ENCODE peak calls at places on chromosomes 12 and 14, in six cellular contexts. L, A, Z, Q, N and E are unnamed samples.

GRCh38 chr14:96318836-96319235 is 44.3 kb downstream of the ATG2B start:
- DNase-seq in Q (no peak), Z (no peak), L (no peak), N (no peak), A (no peak), E (no peak)

GRCh38 chr12:4014858-4015224 is 141.6 kb upstream of the PARP11 start:
- DNase-seq in A (no peak), Q (no peak), Z (no peak), L (no peak), N (no peak), E (no peak)

GRCh38 chr12:54038260-54038759 is 5.5 kb downstream of the HOXC5 start:
- DNase-seq in Z (no peak), Q (no peak), L (no peak), N (no peak), A (no peak), E (no peak)

GRCh38 chr12:19382111-19382526 is 57.2 kb upstream of the AEBP2 start:
- DNase-seq in Q (no peak), L (peak; percentile 95), N (no peak), A (no peak), Z (peak; percentile 69), E (no peak)

GRCh38 chr14:66069830-66070541 is 416.2 kb upstream of the CCDC196 start:
- DNase-seq in A (no peak), N (no peak), Z (no peak), L (no peak), Q (no peak), E (no peak)

GRCh38 chr12:12357697-12358476 is 1.0 kb downstream of the BORCS5 start:
- DNase-seq in Q (no peak), A (peak; percentile 73), Z (no peak), L (peak; percentile 35), N (no peak), E (peak; percentile 57)

GRCh38 chr14:23828001-23828400 is 125.6 kb upstream of the DHRS4 start:
- DNase-seq in N (no peak), A (no peak), Q (no peak), L (no peak), Z (no peak), E (no peak)

GRCh38 chr14:34971801-34972200 is 11.0 kb upstream of the SRP54 start:
- DNase-seq in Q (no peak), A (no peak), N (no peak), L (peak; percentile 25), Z (no peak), E (no peak)

GRCh38 chr14:33165144-33165925 is 226.7 kb downstream of the NPAS3 start:
- DNase-seq in Z (no peak), N (no peak), A (no peak), L (peak; percentile 43), Q (no peak), E (no peak)

GRCh38 chr12:62347922-62348650 is 87.9 kb downstream of the USP15 start:
- DNase-seq in L (peak; percentile 12), Z (peak; percentile 7), A (no peak), Q (no peak), N (no peak), E (no peak)

GRCh38 chr14:105141486-105142281 is 26.9 kb downstream of the JAG2 start:
- DNase-seq in N (no peak), L (no peak), A (no peak), Q (no peak), Z (no peak), E (no peak)

GRCh38 chr12:1741154-1741949 is 50.5 kb downstream of the ADIPOR2 start:
- DNase-seq in N (no peak), Q (no peak), A (no peak), Z (peak; percentile 7), L (peak; percentile 22), E (no peak)

GRCh38 chr12:18139989-18140596 is 50.1 kb upstream of the RERGL start:
- DNase-seq in A (peak; percentile 36), Z (peak; percentile 17), Q (no peak), L (peak; percentile 30), N (no peak), E (peak; percentile 38)

GRCh38 chr12:123912415-123913385 is 59.9 kb downstream of the CCDC92 start:
- DNase-seq in N (no peak), Z (no peak), Q (no peak), A (peak; percentile 49), L (no peak), E (peak; percentile 72)

GRCh38 chr14:37974421-37974820 is 233.3 kb upstream of the SSTR1 start:
- DNase-seq in N (no peak), L (no peak), Q (no peak), A (no peak), Z (peak; percentile 16), E (no peak)

GRCh38 chr14:91415794-91416743 is 1.6 kb downstream of the CCDC88C start:
- DNase-seq in L (peak; percentile 52), Q (no peak), N (peak; percentile 49), Z (no peak), A (no peak), E (peak; percentile 30)

GRCh38 chr12:57770734-57771133 is 1.2 kb downstream of the METTL1 start:
- DNase-seq in Z (no peak), L (no peak), A (no peak), N (no peak), Q (no peak), E (no peak)

GRCh38 chr14:88078525-88078924 is 73.6 kb downstream of the GPR65 start:
- DNase-seq in L (no peak), Q (no peak), Z (no peak), N (no peak), A (no peak), E (no peak)

GRCh38 chr12:10235761-10236631 is 23.3 kb downstream of the GABARAPL1 start:
- DNase-seq in A (peak; percentile 15), Z (peak; percentile 66), N (no peak), Q (no peak), L (peak; percentile 47), E (peak; percentile 22)